ENCODE peak calls at places on chromosome 11, in five cellular contexts. Y, I, B, K and N are unnamed samples.

GRCh38 chr11:134207538-134208239 is 16.1 kb downstream of the NCAPD3 start:
- DNase-seq in Y (no peak), I (peak), B (no peak), K (no peak), N (peak)

GRCh38 chr11:70551323-70552166 is 153.2 kb downstream of the CTTN start:
- DNase-seq in Y (no peak), I (peak), B (no peak), K (no peak), N (no peak)

GRCh38 chr11:68581439-68581838 is 102.9 kb upstream of the GAL start:
- DNase-seq in Y (no peak), I (no peak), B (no peak), K (no peak), N (no peak)

GRCh38 chr11:130162733-130163132 is 3.2 kb downstream of the ST14 start:
- DNase-seq in Y (no peak), I (no peak), B (peak), K (no peak), N (no peak)

GRCh38 chr11:86291466-86292262 is 10.4 kb upstream of the HIKESHI start:
- DNase-seq in Y (peak), I (peak), B (peak), K (peak), N (peak)

GRCh38 chr11:67318239-67318555 is 14.9 kb downstream of the SSH3 start:
- DNase-seq in Y (no peak), I (no peak), B (no peak), K (no peak), N (no peak)

GRCh38 chr11:72574534-72575460 is 99.4 kb downstream of the PDE2A start:
- DNase-seq in Y (no peak), I (no peak), B (no peak), K (no peak), N (no peak)

GRCh38 chr11:67416416-67417335 is 1.2 kb downstream of the CARNS1 start:
- DNase-seq in Y (no peak), I (peak), B (peak), K (no peak), N (peak)

GRCh38 chr11:95519912-95520311 is 269.7 kb downstream of the FAM76B start:
- DNase-seq in Y (no peak), I (no peak), B (no peak), K (no peak), N (no peak)

GRCh38 chr11:10310301-10310841 is 5.5 kb downstream of the ADM start:
- DNase-seq in Y (no peak), I (no peak), B (no peak), K (no peak), N (no peak)

GRCh38 chr11:93169950-93170561 is 27.7 kb downstream of the SLC36A4 start:
- DNase-seq in Y (no peak), I (peak), B (peak), K (peak), N (peak)

GRCh38 chr11:74820763-74821162 is 72.1 kb downstream of the RNF169 start:
- DNase-seq in Y (no peak), I (peak), B (peak), K (peak), N (no peak)

GRCh38 chr11:47915407-47916137 is 64.8 kb upstream of the PTPRJ start:
- DNase-seq in Y (no peak), I (no peak), B (no peak), K (no peak), N (peak)